ENCODE peak calls at places on chromosomes 13 and 19, in nine cellular contexts. Q, W, X, D, U, T, E, Y and J are unnamed samples.

GRCh38 chr19:33660426-33661160 is 38.8 kb downstream of the CHST8 start:
- DNase-seq in Q (no peak), W (no peak), X (no peak), D (no peak), U (no peak), T (no peak), E (no peak), Y (no peak), J (no peak)

GRCh38 chr13:80341098-80341701 is at the start of gene SPRY2:
- DNase-seq in Q (peak), W (peak), X (peak), D (no peak), U (peak), T (peak), E (peak), Y (peak), J (peak)

GRCh38 chr13:30406779-30407416 is 15.4 kb upstream of the UBE2L5 start:
- DNase-seq in Q (no peak), W (no peak), X (no peak), D (no peak), U (no peak), T (no peak), E (no peak), Y (no peak), J (no peak)

GRCh38 chr19:10270616-10271394 is at the start of gene ICAM1:
- DNase-seq in Q (peak), W (peak), X (peak), D (peak), U (no peak), T (no peak), E (peak), Y (peak), J (no peak)

GRCh38 chr13:73158851-73159250 is 100.0 kb downstream of the KLF5 start:
- DNase-seq in Q (peak), W (peak), X (no peak), D (no peak), U (no peak), T (no peak), E (peak), Y (no peak), J (no peak)

GRCh38 chr19:47494729-47495128 is 10.7 kb upstream of the KPTN start:
- DNase-seq in Q (no peak), W (no peak), X (no peak), D (no peak), U (no peak), T (no peak), E (no peak), Y (no peak), J (no peak)

GRCh38 chr19:993361-993830 is 6.8 kb upstream of the GRIN3B start:
- DNase-seq in Q (no peak), W (no peak), X (no peak), D (no peak), U (no peak), T (no peak), E (no peak), Y (no peak), J (no peak)

GRCh38 chr13:29515372-29515771 is 80.1 kb downstream of the SLC7A1 start:
- DNase-seq in Q (no peak), W (no peak), X (no peak), D (no peak), U (no peak), T (no peak), E (no peak), Y (no peak), J (no peak)

GRCh38 chr13:23506821-23507210 is 63.4 kb upstream of the TNFRSF19 start:
- DNase-seq in Q (peak), W (peak), X (no peak), D (no peak), U (no peak), T (no peak), E (peak), Y (no peak), J (peak)

GRCh38 chr13:106295971-106296370 is 239.5 kb downstream of the EFNB2 start:
- DNase-seq in Q (no peak), W (no peak), X (no peak), D (no peak), U (no peak), T (no peak), E (peak), Y (no peak), J (no peak)

GRCh38 chr19:42270346-42271044 is 1.4 kb downstream of the CIC start:
- DNase-seq in Q (peak), W (peak), X (no peak), D (peak), U (peak), T (no peak), E (peak), Y (peak), J (no peak)

GRCh38 chr19:7869910-7870511 is 4.2 kb downstream of the PRR36 start:
- DNase-seq in Q (no peak), W (no peak), X (no peak), D (no peak), U (peak), T (peak), E (no peak), Y (peak), J (no peak)

GRCh38 chr13:42752731-42753130 is 28.7 kb upstream of the FAM216B start:
- DNase-seq in Q (peak), W (no peak), X (no peak), D (no peak), U (peak), T (no peak), E (no peak), Y (no peak), J (no peak)

GRCh38 chr19:30173593-30174356 is 198.4 kb upstream of the ZNF536 start:
- DNase-seq in Q (no peak), W (no peak), X (no peak), D (no peak), U (no peak), T (no peak), E (no peak), Y (no peak), J (no peak)

GRCh38 chr13:100608906-100609305 is 20.3 kb upstream of the GGACT start:
- DNase-seq in Q (peak), W (no peak), X (no peak), D (no peak), U (no peak), T (no peak), E (no peak), Y (no peak), J (no peak)

GRCh38 chr19:23328211-23328610 is 67.1 kb downstream of the ZNF91 start:
- DNase-seq in Q (no peak), W (no peak), X (no peak), D (no peak), U (no peak), T (no peak), E (no peak), Y (no peak), J (no peak)

GRCh38 chr19:39362682-39363657 is 20.7 kb downstream of the SAMD4B start:
- DNase-seq in Q (peak), W (peak), X (no peak), D (no peak), U (no peak), T (no peak), E (no peak), Y (no peak), J (no peak)

GRCh38 chr13:107222619-107223018 is 654.7 kb upstream of the ARGLU1 start:
- DNase-seq in Q (no peak), W (no peak), X (no peak), D (no peak), U (no peak), T (no peak), E (no peak), Y (no peak), J (no peak)

GRCh38 chr13:75329097-75329496 is 152.9 kb downstream of the TBC1D4 start:
- DNase-seq in Q (no peak), W (no peak), X (no peak), D (no peak), U (no peak), T (no peak), E (no peak), Y (no peak), J (no peak)

GRCh38 chr19:12052571-12053169 is at the start of gene ZNF878:
- DNase-seq in Q (peak), W (peak), X (peak), D (peak), U (no peak), T (peak), E (peak), Y (peak), J (no peak)

GRCh38 chr13:57314897-57315520 is 148.0 kb downstream of the PRR20E start:
- DNase-seq in Q (no peak), W (no peak), X (no peak), D (no peak), U (no peak), T (no peak), E (peak), Y (no peak), J (no peak)

GRCh38 chr13:77810891-77811290 is 107.7 kb downstream of the EDNRB start:
- DNase-seq in Q (no peak), W (no peak), X (no peak), D (no peak), U (no peak), T (no peak), E (no peak), Y (no peak), J (no peak)

GRCh38 chr19:19461671-19462622 is 53.4 kb downstream of the TSSK6 start:
- DNase-seq in Q (no peak), W (no peak), X (no peak), D (no peak), U (no peak), T (no peak), E (peak), Y (peak), J (no peak)

GRCh38 chr13:76937416-76937815 is 10.9 kb upstream of the ACOD1 start:
- DNase-seq in Q (peak), W (peak), X (no peak), D (no peak), U (no peak), T (no peak), E (peak), Y (no peak), J (peak)

GRCh38 chr19:34184880-34185491 is 12.7 kb downstream of the LSM14A start:
- DNase-seq in Q (no peak), W (no peak), X (no peak), D (no peak), U (no peak), T (no peak), E (no peak), Y (no peak), J (no peak)

GRCh38 chr13:31485651-31486051 is 253.7 kb upstream of the RXFP2 start:
- DNase-seq in Q (peak), W (no peak), X (no peak), D (no peak), U (no peak), T (no peak), E (no peak), Y (no peak), J (no peak)

GRCh38 chr13:52004508-52005183 is 6.6 kb downstream of the ATP7B start:
- DNase-seq in Q (no peak), W (no peak), X (no peak), D (no peak), U (no peak), T (no peak), E (no peak), Y (no peak), J (no peak)

GRCh38 chr13:39365879-39366278 is 237.1 kb downstream of the LHFPL6 start:
- DNase-seq in Q (no peak), W (no peak), X (no peak), D (no peak), U (no peak), T (no peak), E (no peak), Y (no peak), J (no peak)

GRCh38 chr13:43307921-43308433 is 284.6 kb downstream of the DNAJC15 start:
- DNase-seq in Q (peak), W (peak), X (peak), D (no peak), U (no peak), T (peak), E (peak), Y (peak), J (no peak)

GRCh38 chr13:107348931-107349330 is 781.0 kb upstream of the ARGLU1 start:
- DNase-seq in Q (peak), W (peak), X (no peak), D (no peak), U (no peak), T (no peak), E (no peak), Y (no peak), J (no peak)